ENCODE peak calls at places on chromosomes 2 and 18, in nine cellular contexts. V, E, Q, C, R, D, S, B and W are unnamed samples.

GRCh38 chr18:22971038-22971437 is 37.9 kb downstream of the RBBP8 start:
- DNase-seq in V (no peak), E (no peak), Q (no peak), C (no peak), R (peak), D (no peak), S (no peak), B (no peak), W (no peak)

GRCh38 chr2:197079832-197080555 is 153.5 kb upstream of the PGAP1 start:
- DNase-seq in V (no peak), E (no peak), Q (peak), C (peak), R (no peak), D (peak), S (no peak), B (peak), W (no peak)

GRCh38 chr2:37713258-37713700 is 41.8 kb upstream of the CDC42EP3 start:
- DNase-seq in V (no peak), E (peak), Q (no peak), C (no peak), R (peak), D (no peak), S (no peak), B (no peak), W (no peak)

GRCh38 chr2:170972508-170973224 is 43.6 kb downstream of the GORASP2 start:
- DNase-seq in V (no peak), E (no peak), Q (no peak), C (no peak), R (peak), D (peak), S (no peak), B (no peak), W (no peak)

GRCh38 chr18:49721981-49722380 is 91.4 kb downstream of the ACAA2 start:
- DNase-seq in V (no peak), E (no peak), Q (no peak), C (no peak), R (no peak), D (no peak), S (no peak), B (no peak), W (no peak)

GRCh38 chr2:168140892-168141291 is 106.5 kb downstream of the STK39 start:
- DNase-seq in V (no peak), E (no peak), Q (no peak), C (no peak), R (no peak), D (no peak), S (no peak), B (no peak), W (no peak)

GRCh38 chr2:11787991-11788390 is 41.6 kb downstream of the LPIN1 start:
- DNase-seq in V (no peak), E (no peak), Q (no peak), C (no peak), R (no peak), D (no peak), S (no peak), B (no peak), W (no peak)

GRCh38 chr18:39840406-39840805 is 2114.6 kb upstream of the PIK3C3 start:
- DNase-seq in V (no peak), E (no peak), Q (no peak), C (no peak), R (no peak), D (no peak), S (no peak), B (no peak), W (peak)

GRCh38 chr2:119549236-119549635 is 5.0 kb downstream of the CFAP221 start:
- DNase-seq in V (no peak), E (peak), Q (no peak), C (no peak), R (no peak), D (no peak), S (no peak), B (no peak), W (no peak)

GRCh38 chr2:128580988-128581848 is 262.6 kb upstream of the HS6ST1 start:
- DNase-seq in V (no peak), E (no peak), Q (no peak), C (no peak), R (no peak), D (no peak), S (no peak), B (no peak), W (no peak)

GRCh38 chr2:149068225-149068995 is 29.9 kb downstream of the LYPD6B start:
- DNase-seq in V (no peak), E (no peak), Q (no peak), C (no peak), R (no peak), D (no peak), S (no peak), B (no peak), W (no peak)

GRCh38 chr2:66587216-66587615 is 152.3 kb downstream of the MEIS1 start:
- DNase-seq in V (no peak), E (no peak), Q (no peak), C (no peak), R (peak), D (peak), S (no peak), B (no peak), W (no peak)